ENCODE peak calls at places on chromosomes 12 and 14, in eight cellular contexts. One of them, this sample, is unnamed.

GRCh38 chr12:107660230-107660629 is 25.4 kb upstream of the PWP1 start:
- DNase-seq in AG04449: no peak
- DNase-seq in B cell: no peak
- DNase-seq in astrocyte of the cerebellum: no peak
- DNase-seq in suprapubic skin: no peak
- DNase-seq in Calu3: no peak
- DNase-seq in omental fat pad: no peak
- DNase-seq in ovary: no peak
- DNase-seq in this sample: no peak

GRCh38 chr12:26416550-26416949 is 221.2 kb downstream of the SSPN start:
- DNase-seq in AG04449: no peak
- DNase-seq in B cell: no peak
- DNase-seq in astrocyte of the cerebellum: no peak
- DNase-seq in suprapubic skin: no peak
- DNase-seq in Calu3: no peak
- DNase-seq in omental fat pad: no peak
- DNase-seq in ovary: no peak
- DNase-seq in this sample: no peak

GRCh38 chr12:54398995-54399793 is 14.7 kb upstream of the ZNF385A start:
- DNase-seq in AG04449: no peak
- DNase-seq in B cell: peak; percentile 87
- DNase-seq in astrocyte of the cerebellum: peak; percentile 76
- DNase-seq in suprapubic skin: peak; percentile 94
- DNase-seq in Calu3: peak; percentile 92
- DNase-seq in omental fat pad: peak; percentile 92
- DNase-seq in ovary: peak; percentile 78
- DNase-seq in this sample: peak; percentile 61

GRCh38 chr12:115785548-115785947 is 491.9 kb downstream of the MED13L start:
- DNase-seq in AG04449: no peak
- DNase-seq in B cell: no peak
- DNase-seq in astrocyte of the cerebellum: no peak
- DNase-seq in suprapubic skin: no peak
- DNase-seq in Calu3: no peak
- DNase-seq in omental fat pad: no peak
- DNase-seq in ovary: no peak
- DNase-seq in this sample: no peak

GRCh38 chr12:131063427-131063826 is 109.7 kb downstream of the ADGRD1 start:
- DNase-seq in AG04449: no peak
- DNase-seq in B cell: peak; percentile 7
- DNase-seq in astrocyte of the cerebellum: no peak
- DNase-seq in suprapubic skin: no peak
- DNase-seq in Calu3: no peak
- DNase-seq in omental fat pad: no peak
- DNase-seq in ovary: no peak
- DNase-seq in this sample: no peak

GRCh38 chr12:21891763-21892217 is 49.4 kb downstream of the ABCC9 start:
- DNase-seq in AG04449: no peak
- DNase-seq in B cell: no peak
- DNase-seq in astrocyte of the cerebellum: no peak
- DNase-seq in suprapubic skin: peak; percentile 73
- DNase-seq in Calu3: no peak
- DNase-seq in omental fat pad: no peak
- DNase-seq in ovary: peak; percentile 54
- DNase-seq in this sample: no peak

GRCh38 chr12:12333407-12333831 is 16.6 kb downstream of the MANSC1 start:
- DNase-seq in AG04449: no peak
- DNase-seq in B cell: no peak
- DNase-seq in astrocyte of the cerebellum: peak; percentile 64
- DNase-seq in suprapubic skin: no peak
- DNase-seq in Calu3: peak; percentile 27
- DNase-seq in omental fat pad: no peak
- DNase-seq in ovary: peak; percentile 19
- DNase-seq in this sample: peak; percentile 93

GRCh38 chr12:96063046-96063445 is 27.7 kb upstream of the LTA4H start:
- DNase-seq in AG04449: no peak
- DNase-seq in B cell: no peak
- DNase-seq in astrocyte of the cerebellum: peak; percentile 15
- DNase-seq in suprapubic skin: no peak
- DNase-seq in Calu3: no peak
- DNase-seq in omental fat pad: no peak
- DNase-seq in ovary: no peak
- DNase-seq in this sample: no peak

GRCh38 chr14:53491256-53491905 is 338.3 kb upstream of the DDHD1 start:
- DNase-seq in AG04449: peak; percentile 10
- DNase-seq in B cell: no peak
- DNase-seq in astrocyte of the cerebellum: no peak
- DNase-seq in suprapubic skin: no peak
- DNase-seq in Calu3: no peak
- DNase-seq in omental fat pad: no peak
- DNase-seq in ovary: no peak
- DNase-seq in this sample: no peak

DNA sequence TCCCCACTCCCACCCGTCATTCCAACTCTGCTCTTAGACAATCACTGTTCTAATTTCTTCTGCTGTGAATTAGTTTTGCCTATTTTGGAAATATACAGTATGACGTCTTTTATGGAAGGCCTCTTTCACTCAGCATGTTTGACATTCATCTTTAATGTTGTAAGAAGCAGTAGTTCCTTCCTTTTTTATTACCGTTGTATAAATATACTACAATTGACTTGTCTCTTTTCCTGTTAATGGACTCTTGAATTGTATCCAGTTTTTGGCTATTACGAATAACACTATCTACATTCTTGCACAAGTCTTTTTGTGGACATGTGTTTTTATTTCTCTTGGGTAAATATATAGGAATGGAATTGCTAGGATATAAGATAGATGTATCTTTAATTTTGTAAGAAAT is 4.9 kb upstream of the PMCH start:
- DNase-seq in AG04449: no peak
- DNase-seq in B cell: no peak
- DNase-seq in astrocyte of the cerebellum: no peak
- DNase-seq in suprapubic skin: no peak
- DNase-seq in Calu3: no peak
- DNase-seq in omental fat pad: no peak
- DNase-seq in ovary: no peak
- DNase-seq in this sample: no peak
- TF ChIP-seq CTCF in AG04449: no peak
- TF ChIP-seq CTCF in B cell: no peak
- TF ChIP-seq CTCF in astrocyte of the cerebellum: no peak
- TF ChIP-seq CTCF in suprapubic skin: no peak
- TF ChIP-seq CTCF in Calu3: no peak
- TF ChIP-seq CTCF in omental fat pad: no peak
- TF ChIP-seq CTCF in ovary: no peak
- TF ChIP-seq CTCF in this sample: no peak

DNA sequence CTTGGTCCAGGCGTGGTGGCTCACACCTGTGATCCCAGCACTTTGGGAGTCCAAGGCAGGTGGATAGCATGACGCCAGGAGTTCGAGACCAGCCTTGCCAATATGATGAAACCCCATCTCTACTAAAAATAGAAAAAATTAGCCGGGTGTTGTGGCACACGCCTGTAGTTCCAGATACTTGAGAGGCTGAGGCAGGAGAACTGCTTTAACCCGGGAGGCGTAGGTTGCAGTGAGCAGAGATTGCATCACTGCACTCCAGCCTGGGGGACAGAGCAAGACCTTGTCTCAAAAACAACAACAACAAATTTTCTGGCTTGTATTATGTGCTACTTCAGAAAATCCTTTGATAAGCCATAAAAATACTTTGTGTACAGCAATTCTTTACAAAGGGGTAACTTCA is 41.1 kb downstream of the LARP4 start:
- DNase-seq in AG04449: no peak
- DNase-seq in B cell: no peak
- DNase-seq in astrocyte of the cerebellum: no peak
- DNase-seq in suprapubic skin: no peak
- DNase-seq in Calu3: no peak
- DNase-seq in omental fat pad: no peak
- DNase-seq in ovary: no peak
- DNase-seq in this sample: no peak
- TF ChIP-seq CTCF in AG04449: no peak
- TF ChIP-seq CTCF in B cell: no peak
- TF ChIP-seq CTCF in astrocyte of the cerebellum: no peak
- TF ChIP-seq CTCF in suprapubic skin: no peak
- TF ChIP-seq CTCF in Calu3: no peak
- TF ChIP-seq CTCF in omental fat pad: no peak
- TF ChIP-seq CTCF in ovary: no peak
- TF ChIP-seq CTCF in this sample: no peak

DNA sequence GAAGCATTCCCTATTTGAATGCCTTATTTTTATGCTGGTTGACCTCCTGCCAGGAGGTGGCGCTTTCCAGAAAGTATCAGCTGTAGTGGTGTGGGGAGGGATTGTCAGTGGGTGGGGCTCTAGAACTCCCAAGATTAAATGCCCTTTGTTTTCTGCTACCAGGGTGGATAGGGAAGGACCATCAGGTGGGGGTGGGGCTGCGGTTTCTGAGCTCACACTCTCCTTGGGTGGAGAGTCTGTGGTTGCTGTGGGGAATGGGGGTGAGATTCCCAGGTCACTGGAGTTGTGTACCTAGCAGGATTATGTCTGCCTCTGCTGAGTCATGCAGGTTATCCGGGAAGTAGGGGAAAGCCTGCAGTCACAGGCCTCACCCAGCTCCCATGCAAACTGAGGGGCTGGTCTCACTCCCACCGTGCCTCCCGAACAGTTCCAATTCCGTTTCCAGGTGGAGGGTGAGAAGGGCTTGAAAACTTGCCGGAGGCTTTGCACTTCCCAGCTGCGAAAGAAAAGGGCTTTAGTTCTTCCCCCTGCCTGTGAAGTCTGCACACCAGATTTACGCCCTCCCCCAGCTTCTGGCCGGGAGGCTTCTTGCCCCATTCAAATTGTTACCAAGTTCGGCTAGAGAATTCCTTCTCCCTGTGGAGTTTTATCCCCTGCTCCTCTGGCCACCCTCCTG is 68.4 kb downstream of the ALG10B start:
- DNase-seq in AG04449: no peak
- DNase-seq in B cell: no peak
- DNase-seq in astrocyte of the cerebellum: no peak
- DNase-seq in suprapubic skin: no peak
- DNase-seq in Calu3: peak; percentile 77
- DNase-seq in omental fat pad: no peak
- DNase-seq in ovary: no peak
- DNase-seq in this sample: no peak
- TF ChIP-seq CTCF in AG04449: no peak
- TF ChIP-seq CTCF in B cell: no peak
- TF ChIP-seq CTCF in astrocyte of the cerebellum: no peak
- TF ChIP-seq CTCF in suprapubic skin: no peak
- TF ChIP-seq CTCF in Calu3: no peak
- TF ChIP-seq CTCF in omental fat pad: no peak
- TF ChIP-seq CTCF in ovary: no peak
- TF ChIP-seq CTCF in this sample: no peak

GRCh38 chr14:104023325-104024055 is 62.0 kb upstream of the ASPG start:
- DNase-seq in AG04449: no peak
- DNase-seq in B cell: no peak
- DNase-seq in astrocyte of the cerebellum: no peak
- DNase-seq in suprapubic skin: no peak
- DNase-seq in Calu3: no peak
- DNase-seq in omental fat pad: no peak
- DNase-seq in ovary: no peak
- DNase-seq in this sample: no peak

GRCh38 chr14:104031384-104031783 is 54.1 kb upstream of the ASPG start:
- DNase-seq in AG04449: no peak
- DNase-seq in B cell: no peak
- DNase-seq in astrocyte of the cerebellum: no peak
- DNase-seq in suprapubic skin: no peak
- DNase-seq in Calu3: no peak
- DNase-seq in omental fat pad: no peak
- DNase-seq in ovary: no peak
- DNase-seq in this sample: no peak

GRCh38 chr14:104025481-104025975 is 60.0 kb upstream of the ASPG start:
- DNase-seq in AG04449: no peak
- DNase-seq in B cell: no peak
- DNase-seq in astrocyte of the cerebellum: no peak
- DNase-seq in suprapubic skin: no peak
- DNase-seq in Calu3: no peak
- DNase-seq in omental fat pad: no peak
- DNase-seq in ovary: no peak
- DNase-seq in this sample: no peak

GRCh38 chr14:104030958-104031357 is 54.5 kb upstream of the ASPG start:
- DNase-seq in AG04449: no peak
- DNase-seq in B cell: no peak
- DNase-seq in astrocyte of the cerebellum: no peak
- DNase-seq in suprapubic skin: no peak
- DNase-seq in Calu3: no peak
- DNase-seq in omental fat pad: no peak
- DNase-seq in ovary: no peak
- DNase-seq in this sample: no peak

DNA sequence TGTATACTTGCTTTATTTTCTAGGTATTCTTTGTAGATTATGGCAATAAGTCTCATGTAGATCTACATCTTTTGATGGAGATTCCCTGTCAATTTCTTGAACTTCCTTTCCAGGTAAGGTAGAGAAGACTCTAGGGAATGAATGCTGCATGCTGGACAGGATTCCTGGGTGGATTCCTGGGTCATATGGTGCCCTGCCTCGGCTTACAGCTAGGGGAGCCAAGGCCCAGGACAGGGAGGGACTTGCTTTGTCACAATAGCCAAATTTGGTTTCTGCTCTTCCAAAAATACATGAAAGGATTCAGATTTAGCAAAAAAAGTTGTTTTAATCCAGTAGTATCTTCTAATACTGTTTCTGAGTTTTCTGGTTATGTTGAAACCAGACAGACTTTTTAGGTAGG is 59.5 kb upstream of the ASPG start:
- DNase-seq in AG04449: no peak
- DNase-seq in B cell: no peak
- DNase-seq in astrocyte of the cerebellum: no peak
- DNase-seq in suprapubic skin: no peak
- DNase-seq in Calu3: no peak
- DNase-seq in omental fat pad: no peak
- DNase-seq in ovary: no peak
- DNase-seq in this sample: no peak
- TF ChIP-seq CTCF in AG04449: no peak
- TF ChIP-seq CTCF in B cell: no peak
- TF ChIP-seq CTCF in astrocyte of the cerebellum: no peak
- TF ChIP-seq CTCF in suprapubic skin: no peak
- TF ChIP-seq CTCF in Calu3: no peak
- TF ChIP-seq CTCF in omental fat pad: no peak
- TF ChIP-seq CTCF in ovary: no peak
- TF ChIP-seq CTCF in this sample: no peak

DNA sequence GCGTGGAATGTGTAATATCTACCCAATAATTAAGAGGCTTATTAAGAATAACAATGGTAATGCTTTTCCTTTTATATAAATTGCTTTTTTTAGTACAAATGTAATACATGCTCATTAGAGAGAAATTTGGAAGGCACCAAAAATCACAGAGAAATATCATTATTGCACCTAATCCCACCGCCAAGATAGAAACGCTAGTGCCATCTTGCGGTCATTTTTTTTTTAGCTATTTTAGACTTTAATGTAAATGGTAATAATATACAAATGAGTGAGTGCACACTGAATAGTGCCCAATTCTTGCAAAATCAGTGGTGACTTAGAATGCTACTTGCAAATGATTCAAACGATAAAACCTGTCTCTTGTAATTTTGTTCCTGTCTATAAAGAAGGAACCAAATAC is 576.8 kb upstream of the TMEM132C start:
- DNase-seq in AG04449: no peak
- DNase-seq in B cell: no peak
- DNase-seq in astrocyte of the cerebellum: no peak
- DNase-seq in suprapubic skin: no peak
- DNase-seq in Calu3: no peak
- DNase-seq in omental fat pad: no peak
- DNase-seq in ovary: no peak
- DNase-seq in this sample: no peak
- TF ChIP-seq CTCF in AG04449: no peak
- TF ChIP-seq CTCF in B cell: no peak
- TF ChIP-seq CTCF in astrocyte of the cerebellum: peak; percentile 22
- TF ChIP-seq CTCF in suprapubic skin: no peak
- TF ChIP-seq CTCF in Calu3: no peak
- TF ChIP-seq CTCF in omental fat pad: no peak
- TF ChIP-seq CTCF in ovary: no peak
- TF ChIP-seq CTCF in this sample: peak; percentile 38

GRCh38 chr12:42180990-42181611 is 36.4 kb upstream of the GXYLT1 start:
- DNase-seq in AG04449: no peak
- DNase-seq in B cell: no peak
- DNase-seq in astrocyte of the cerebellum: no peak
- DNase-seq in suprapubic skin: no peak
- DNase-seq in Calu3: no peak
- DNase-seq in omental fat pad: no peak
- DNase-seq in ovary: no peak
- DNase-seq in this sample: no peak
- TF ChIP-seq CTCF in AG04449: no peak
- TF ChIP-seq CTCF in B cell: no peak
- TF ChIP-seq CTCF in astrocyte of the cerebellum: no peak
- TF ChIP-seq CTCF in suprapubic skin: no peak
- TF ChIP-seq CTCF in Calu3: no peak
- TF ChIP-seq CTCF in omental fat pad: no peak
- TF ChIP-seq CTCF in ovary: no peak
- TF ChIP-seq CTCF in this sample: no peak

This sample was measured in AG04450.